ENCODE peak calls at places on chromosome 20, in four cellular contexts. M is breast epithelium, A is HCT116, V is sigmoid colon. O is an unnamed sample.

GRCh38 chr20:29687438-29687837 is 1570.0 kb upstream of the DEFB115 start:
- DNase-seq in V (no peak), A (no peak), M (no peak), O (no peak)

GRCh38 chr20:56628015-56628872 is 862 bp upstream of the TFAP2C start:
- DNase-seq in V (peak; percentile 64), M (no peak), A (no peak), O (no peak)

GRCh38 chr20:1663917-1664316 is 6.3 kb upstream of the SIRPG start:
- DNase-seq in A (no peak), M (no peak), V (no peak), O (no peak)

GRCh38 chr20:13102689-13103088 is 93.9 kb downstream of the SPTLC3 start:
- DNase-seq in A (no peak), M (no peak), V (no peak), O (no peak)

GRCh38 chr20:37968726-37969401 is 64.4 kb downstream of the TTI1 start:
- DNase-seq in M (no peak), V (no peak), A (no peak), O (no peak)

GRCh38 chr20:38190936-38191371 is 25.9 kb upstream of the TGM2 start:
- DNase-seq in V (peak; percentile 57), A (no peak), M (no peak), O (no peak)

GRCh38 chr20:1774479-1774878 is 116.9 kb upstream of the SIRPG start:
- DNase-seq in A (no peak), V (no peak), M (no peak), O (no peak)

GRCh38 chr20:36575066-36575743 is 1.8 kb downstream of the TGIF2 start:
- DNase-seq in A (no peak), V (peak; percentile 87), M (peak; percentile 57), O (peak; percentile 80)

GRCh38 chr20:48180039-48180438 is 394.8 kb upstream of the SULF2 start:
- DNase-seq in A (no peak), V (no peak), M (no peak), O (no peak)

GRCh38 chr20:17620371-17621228 is 50.7 kb downstream of the DSTN start:
- DNase-seq in M (peak; percentile 15), A (no peak), V (peak; percentile 69), O (no peak)

GRCh38 chr20:23320317-23320716 is 30.3 kb upstream of the NXT1 start:
- DNase-seq in V (no peak), A (peak; percentile 26), M (no peak), O (no peak)

GRCh38 chr20:17966432-17967312 is 1.9 kb downstream of the SNX5 start:
- DNase-seq in V (no peak), M (no peak), A (no peak), O (no peak)

DNA sequence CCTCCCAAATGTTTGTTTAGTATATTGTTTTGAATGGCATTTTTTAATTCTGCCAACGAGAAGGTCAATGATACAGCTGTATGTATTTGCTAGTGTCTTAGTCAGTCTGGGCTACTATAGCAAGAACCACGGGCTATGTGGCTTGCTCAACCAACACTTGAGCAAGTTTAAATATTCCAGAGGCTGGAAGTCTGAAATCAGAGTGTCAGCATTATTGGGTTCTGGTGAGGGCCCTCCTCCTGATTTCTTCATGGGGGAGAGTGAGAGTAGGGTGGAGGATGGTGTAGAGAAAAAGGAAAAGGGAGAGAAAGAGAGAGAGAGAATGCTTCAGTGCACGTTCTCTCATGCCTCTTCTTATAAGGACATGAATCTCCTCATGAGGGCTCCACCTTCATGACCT is 144.6 kb downstream of the TSHZ2 start:
- DNase-seq in M (no peak), V (no peak), A (no peak), O (no peak)
- TF ChIP-seq POLR2AphosphoS5 in M (no peak), V (no peak), A (no peak), O (no peak)

DNA sequence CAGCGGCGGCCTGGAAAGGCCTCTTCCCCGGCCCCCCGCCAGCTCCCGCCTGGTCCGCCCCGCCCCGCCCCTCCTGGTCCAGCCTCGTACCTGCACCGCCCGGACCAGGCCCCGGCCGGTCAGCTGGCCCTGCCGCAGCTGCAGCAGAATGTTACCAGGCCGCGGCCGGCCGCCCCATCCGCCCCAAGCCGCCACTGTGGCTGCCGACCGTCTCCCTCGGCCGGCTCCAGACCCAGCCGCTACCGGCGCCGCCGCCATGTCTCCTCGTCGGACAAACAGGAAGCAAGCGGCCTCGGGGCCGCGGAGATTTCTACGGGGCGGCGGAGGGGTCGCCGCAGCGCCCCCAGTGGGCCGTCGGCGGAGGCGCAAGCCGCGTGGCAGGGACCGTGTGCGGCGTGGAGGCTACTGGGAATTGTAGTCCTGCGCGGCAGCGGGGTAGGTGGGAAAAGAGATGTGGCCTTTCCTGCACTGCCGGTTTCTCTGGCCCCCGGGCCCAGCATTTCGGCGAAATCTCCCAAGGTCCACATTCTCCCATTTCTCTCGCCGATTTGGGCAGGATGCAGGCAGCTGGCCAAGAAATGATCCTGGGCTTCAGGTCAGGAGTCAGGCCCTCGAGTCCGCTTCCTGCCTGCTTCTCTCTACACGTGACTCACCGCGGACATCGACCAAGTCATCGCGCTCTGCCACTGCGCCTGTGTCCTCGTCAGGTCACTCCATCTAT is at the start of gene TRPC4AP:
- DNase-seq in A (peak; percentile 76), V (peak; percentile 93), M (peak; percentile 83), O (peak; percentile 93)
- TF ChIP-seq POLR2A in A (peak; percentile 48), V (peak; percentile 22), M (no peak), O (peak; percentile 81)

GRCh38 chr20:50560867-50561266 is 50.7 kb downstream of the PTPN1 start:
- DNase-seq in V (no peak), M (no peak), A (no peak), O (no peak)

GRCh38 chr20:50559149-50559548 is 49.0 kb downstream of the PTPN1 start:
- DNase-seq in A (no peak), M (no peak), V (no peak), O (no peak)

GRCh38 chr20:50558483-50558925 is 48.3 kb downstream of the PTPN1 start:
- DNase-seq in V (no peak), M (no peak), A (peak; percentile 68), O (no peak)

GRCh38 chr20:50561379-50562078 is 51.3 kb downstream of the PTPN1 start:
- DNase-seq in V (peak; percentile 85), M (no peak), A (peak; percentile 95), O (no peak)

GRCh38 chr20:50559856-50560623 is 49.9 kb downstream of the PTPN1 start:
- DNase-seq in V (no peak), M (no peak), A (no peak), O (no peak)
- H3K27ac ChIP-seq in V (peak overlapping the region; percentile 78), M (no peak overlapping the region), A (peak overlapping the region; percentile 94), O (no peak overlapping the region)

DNA sequence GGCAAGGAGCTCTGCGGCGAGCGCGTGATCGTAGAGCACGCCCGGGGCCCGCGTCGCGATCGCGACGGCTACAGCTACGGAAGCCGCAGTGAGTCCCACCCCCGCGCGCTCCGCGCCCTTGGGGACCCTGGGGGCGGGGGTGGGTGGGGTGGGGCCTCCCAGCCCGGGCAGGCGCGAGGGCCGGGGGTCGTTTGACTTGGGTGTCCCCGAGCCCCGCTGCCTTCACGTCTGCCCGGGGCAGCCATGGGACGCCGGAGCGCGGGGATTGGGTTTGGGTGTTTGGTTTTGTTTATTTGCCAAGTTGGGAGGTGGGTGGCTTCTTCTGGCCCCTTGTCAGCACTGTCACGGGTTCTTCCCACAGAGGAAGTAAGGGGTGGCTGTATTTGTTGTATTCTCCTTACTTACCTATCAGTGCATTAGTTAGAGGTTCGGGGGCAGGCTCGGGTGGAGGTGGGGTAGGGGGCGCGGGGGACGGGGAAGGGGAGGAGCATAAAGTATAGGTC is 777 bp downstream of the SRSF6 start:
- DNase-seq in M (no peak), A (no peak), V (no peak), O (peak; percentile 75)
- TF ChIP-seq POLR2AphosphoS5 in M (no peak), A (no peak), V (no peak), O (no peak)

DNA sequence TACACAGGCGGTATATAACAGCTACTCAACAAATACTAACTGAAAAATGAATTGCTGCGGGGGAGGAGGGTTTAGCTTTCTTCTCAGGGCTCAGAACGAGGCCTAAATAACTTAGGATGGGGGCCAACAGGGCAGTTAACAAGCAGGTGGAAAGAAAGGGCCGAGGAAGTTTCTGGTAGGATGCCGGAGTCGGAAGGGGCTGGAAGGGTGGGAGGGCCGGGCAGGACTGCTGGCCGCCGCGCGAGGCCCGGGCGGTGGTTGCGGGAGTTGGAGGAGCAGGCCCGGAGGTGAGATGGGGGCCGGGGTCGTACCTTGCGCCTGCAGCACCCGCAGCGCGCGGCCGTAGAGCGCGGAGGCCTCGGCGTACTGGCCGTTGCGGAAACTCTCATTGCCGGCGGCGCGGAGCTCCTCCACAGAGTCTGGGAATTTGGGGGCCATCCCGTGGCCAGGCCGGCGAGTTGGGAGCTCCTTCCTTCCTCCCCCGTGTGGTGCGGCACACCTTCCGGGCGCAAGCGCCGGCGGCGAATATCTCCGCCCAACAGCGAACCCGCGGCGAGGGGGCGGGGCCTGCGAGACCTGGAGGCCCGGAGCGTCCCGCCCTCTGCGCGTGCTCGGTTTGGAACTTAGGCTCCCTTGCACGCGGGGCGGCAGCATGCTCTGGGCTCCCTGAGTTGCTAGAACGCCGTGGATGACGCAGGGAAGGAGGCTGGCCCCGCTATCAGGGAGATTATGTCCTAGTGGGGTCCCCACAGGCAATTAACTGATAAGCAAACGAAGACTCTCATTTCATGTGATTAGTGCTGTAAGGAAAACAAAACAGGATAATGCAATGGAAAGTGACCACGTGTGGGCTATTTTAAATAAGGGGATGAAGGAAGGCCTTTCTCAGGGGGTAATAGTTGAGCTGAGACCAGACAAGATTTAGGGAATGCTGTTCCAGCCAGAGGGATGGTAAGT is at the start of gene TOMM34:
- DNase-seq in A (peak; percentile 88), V (peak; percentile 97), M (peak; percentile 83), O (peak; percentile 94)
- TF ChIP-seq POLR2A in A (peak; percentile 45), V (peak; percentile 59), M (no peak), O (peak; percentile 53)